ENCODE peak calls at places on chromosomes 5 and 9, in six cellular contexts. S, Y, Z, U, D and E are unnamed samples. For H3K4me1, the result is how much of the 10 kb centered on the place peaks cover.

GRCh38 chr9:35923927-35924763 is 14.9 kb downstream of the SPAAR start:
- DNase-seq in Z (peak), Y (no peak), U (peak), D (no peak), S (peak), E (peak)

GRCh38 chr5:78182838-78183237 is 111.7 kb downstream of the AP3B1 start:
- DNase-seq in U (no peak), D (no peak), Y (no peak), Z (no peak), S (no peak), E (peak)

GRCh38 chr9:10604927-10605326 is 7.9 kb downstream of the PTPRD start:
- DNase-seq in S (no peak), U (no peak), Y (no peak), D (no peak), Z (no peak), E (no peak)

GRCh38 chr5:55691265-55692105 is 20.6 kb downstream of the SLC38A9 start:
- DNase-seq in Y (no peak), S (no peak), Z (peak), D (no peak), U (no peak), E (no peak)

GRCh38 chr5:78927657-78928282 is 57.3 kb downstream of the ARSB start:
- DNase-seq in Y (peak), U (no peak), S (no peak), Z (peak), D (no peak), E (no peak)

GRCh38 chr5:25025836-25026235 is 381.1 kb upstream of the CDH10 start:
- DNase-seq in S (no peak), D (no peak), Y (no peak), Z (no peak), U (no peak), E (no peak)

GRCh38 chr5:41637869-41638268 is 127.5 kb upstream of the PLCXD3 start:
- DNase-seq in Y (no peak), U (no peak), S (no peak), D (no peak), Z (peak), E (no peak)

GRCh38 chr5:101977729-101978345 is 318.2 kb downstream of the SLCO4C1 start:
- DNase-seq in S (no peak), Y (no peak), D (no peak), Z (peak), U (no peak), E (no peak)

GRCh38 chr9:137161558-137162483 is 8.0 kb downstream of the LRRC26 start:
- DNase-seq in D (no peak), U (no peak), Y (peak), S (no peak), Z (no peak), E (no peak)

GRCh38 chr9:137159105-137160053 is 10.5 kb downstream of the LRRC26 start:
- DNase-seq in U (no peak), Z (no peak), D (no peak), Y (no peak), S (no peak), E (no peak)

GRCh38 chr9:137162505-137163100 is 7.2 kb downstream of the LRRC26 start:
- DNase-seq in Z (no peak), D (no peak), Y (peak), U (no peak), S (no peak), E (no peak)

GRCh38 chr9:137160054-137160425 is 9.8 kb downstream of the LRRC26 start:
- DNase-seq in Y (no peak), U (no peak), Z (no peak), D (no peak), S (no peak), E (no peak)

GRCh38 chr9:137160716-137161557 is 8.9 kb downstream of the LRRC26 start:
- DNase-seq in D (no peak), U (no peak), Z (no peak), S (no peak), Y (peak), E (no peak)
- H3K27ac ChIP-seq in D (no peak), U (no peak), Z (no peak), S (no peak), Y (no peak), E (no peak)

DNA sequence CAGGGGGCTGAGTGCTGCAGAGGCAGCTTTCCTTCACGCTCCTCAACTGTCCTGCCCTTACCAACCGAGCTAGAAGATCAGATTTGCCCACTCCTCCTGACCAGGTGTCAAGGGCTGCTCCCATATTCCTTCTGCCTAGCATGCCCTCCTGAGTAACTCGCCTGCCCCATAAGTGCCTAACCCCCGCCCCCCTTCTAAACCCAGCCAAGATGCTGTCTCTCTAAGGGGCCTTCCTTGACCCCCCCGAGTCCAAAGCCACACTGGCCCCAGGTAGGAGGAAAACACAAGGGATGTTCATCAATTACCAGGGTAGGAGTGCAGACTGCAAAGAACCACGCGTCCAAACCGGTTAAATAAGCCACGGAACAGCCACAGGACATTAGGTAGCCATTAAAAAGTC is 4.8 kb downstream of the CCDC69 start:
- DNase-seq in S (no peak), Z (no peak), D (no peak), U (no peak), Y (no peak), E (no peak)
- H3K4me1 ChIP-seq in S (half or more), Z (under half), D (half or more), U (under half), Y (under half), E (under half)

GRCh38 chr5:154159343-154159742 is 31.2 kb upstream of the GALNT10 start:
- DNase-seq in Z (peak), Y (no peak), D (no peak), S (no peak), U (no peak), E (no peak)

GRCh38 chr5:154162475-154163217 is 27.9 kb upstream of the GALNT10 start:
- DNase-seq in D (peak), U (no peak), S (no peak), Y (no peak), Z (no peak), E (no peak)

GRCh38 chr5:154163327-154163997 is 27.1 kb upstream of the GALNT10 start:
- DNase-seq in S (no peak), U (no peak), D (no peak), Y (no peak), Z (no peak), E (no peak)

GRCh38 chr5:154158379-154158738 is 32.2 kb upstream of the GALNT10 start:
- DNase-seq in Y (no peak), D (no peak), S (no peak), Z (no peak), U (no peak), E (no peak)

DNA sequence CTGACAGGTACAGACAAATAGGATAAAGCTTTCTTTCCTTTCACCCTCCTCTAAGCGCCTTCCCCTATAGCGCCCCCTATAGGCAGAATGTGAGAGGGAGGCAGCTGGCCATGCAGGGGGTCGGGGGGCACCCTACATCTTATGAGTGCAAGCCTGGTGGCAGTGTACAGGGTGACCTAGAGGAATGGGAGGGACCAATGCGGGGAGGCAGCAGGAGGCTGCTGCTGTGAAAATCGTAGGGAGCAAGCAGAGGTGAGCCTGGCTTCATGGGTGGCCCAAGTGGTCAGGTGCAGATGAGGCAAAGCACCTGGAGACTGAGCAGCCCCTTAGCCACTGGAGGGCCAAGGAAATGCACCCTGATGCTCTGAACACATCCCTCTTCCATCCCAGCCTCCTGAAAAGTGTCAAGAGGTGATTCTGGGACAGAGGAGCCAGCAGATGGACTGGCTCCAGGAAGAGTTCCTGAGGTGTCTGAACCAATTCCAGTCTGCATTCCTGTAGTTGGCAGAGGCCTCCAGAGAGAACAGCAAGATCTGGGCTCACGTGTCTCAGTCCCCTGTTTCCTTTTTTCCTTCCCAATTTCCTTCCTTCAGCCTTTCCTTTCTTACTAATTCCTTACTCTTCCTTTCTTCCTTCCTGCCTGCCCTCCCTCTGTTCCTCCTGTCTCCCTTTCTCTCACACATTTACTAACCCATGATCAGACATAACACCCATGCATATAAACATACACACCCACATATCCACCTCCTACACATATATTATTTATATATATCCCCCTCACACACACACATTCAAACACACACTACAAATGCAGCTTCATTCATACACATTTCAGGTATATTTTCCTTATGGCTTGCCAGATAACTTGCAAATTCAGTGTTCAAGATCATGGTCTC is 32.8 kb upstream of the GALNT10 start:
- DNase-seq in Y (peak), D (no peak), S (no peak), U (no peak), Z (no peak), E (no peak)
- TF ChIP-seq CTCF in Y (peak), D (peak), S (peak), U (no peak), Z (peak), E (peak)

DNA sequence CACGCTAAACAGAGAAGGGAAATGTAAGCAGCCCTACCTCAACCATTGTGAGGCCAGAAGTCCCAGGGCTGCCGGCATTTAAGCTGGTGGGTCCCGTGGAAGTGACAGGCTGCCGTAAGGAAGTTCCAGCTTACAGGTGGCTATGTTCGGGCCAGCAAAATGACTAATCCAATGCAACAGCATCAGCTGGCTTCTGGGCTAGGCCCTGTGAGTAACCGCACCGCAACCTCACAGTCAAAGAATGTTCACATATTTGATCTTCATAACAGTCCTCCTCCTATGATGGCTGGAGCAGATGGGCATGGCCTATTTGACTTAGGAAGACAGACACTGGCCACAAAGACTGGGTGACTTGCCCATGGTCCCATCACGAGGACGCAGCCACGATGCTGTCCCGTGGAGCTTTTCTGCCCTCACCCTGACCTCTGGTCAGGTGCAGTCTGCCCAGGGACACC is 88.2 kb downstream of the LIFR start:
- DNase-seq in D (no peak), U (peak), Y (no peak), S (peak), Z (peak), E (peak)
- H3K27ac ChIP-seq in D (peak), U (peak), Y (no peak), S (peak), Z (peak), E (peak)

DNA sequence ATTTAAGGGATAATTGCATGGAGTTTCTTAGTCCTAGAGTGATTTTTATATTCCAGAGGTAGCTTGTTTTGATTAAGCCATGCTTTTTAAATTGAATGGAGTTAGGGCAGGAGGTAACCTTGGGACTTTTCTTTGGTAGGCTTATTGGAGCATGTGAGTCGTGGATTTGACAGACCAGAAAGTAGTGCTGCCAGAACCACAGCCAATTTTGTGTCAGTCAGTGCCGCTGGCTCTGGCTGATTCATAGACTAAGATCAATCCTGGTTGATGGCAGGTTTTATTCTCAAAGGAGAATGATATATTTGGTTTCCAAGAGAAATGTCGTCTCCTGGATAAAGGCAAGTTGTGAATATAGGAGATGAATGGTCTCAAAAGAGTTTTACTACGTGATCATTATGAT is 20.3 kb downstream of the RAI14 start:
- DNase-seq in D (no peak), U (no peak), Z (peak), S (no peak), Y (no peak), E (no peak)
- H3K4me1 ChIP-seq in D (under half), U (under half), Z (under half), S (under half), Y (under half), E (under half)

DNA sequence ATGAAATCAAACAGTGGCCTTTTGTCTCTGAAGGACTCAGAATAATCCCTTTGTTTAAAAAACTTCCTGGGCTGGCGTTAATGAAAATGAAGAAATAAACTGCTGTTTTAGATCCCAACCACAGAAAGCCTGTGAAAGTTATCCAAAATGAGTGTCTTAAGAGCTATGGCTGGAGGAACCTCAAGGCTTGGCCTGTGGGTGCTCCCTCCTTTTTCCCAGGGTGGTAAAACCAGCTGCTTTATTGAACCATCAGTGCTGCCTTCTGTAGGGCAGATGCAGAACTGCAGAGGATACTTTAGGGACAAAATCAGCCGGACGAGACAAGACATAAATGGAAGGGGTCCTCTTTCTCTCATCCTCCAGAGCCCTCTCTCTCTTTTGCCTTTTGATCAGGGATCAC is 100.9 kb downstream of the SMARCA2 start:
- DNase-seq in D (no peak), S (no peak), Z (peak), U (no peak), Y (peak), E (no peak)
- TF ChIP-seq CTCF in D (peak), S (peak), Z (peak), U (no peak), Y (peak), E (peak)

GRCh38 chr5:80255752-80256479 is at the start of gene SERINC5:
- DNase-seq in Y (peak), S (peak), D (peak), Z (peak), U (peak), E (peak)

GRCh38 chr5:80255425-80255751 is 460 bp downstream of the SERINC5 start:
- DNase-seq in D (peak), U (peak), Y (no peak), S (peak), Z (peak), E (no peak)

GRCh38 chr5:80251636-80252035 is 4.2 kb downstream of the SERINC5 start:
- DNase-seq in D (no peak), Z (no peak), U (no peak), Y (no peak), S (peak), E (no peak)

GRCh38 chr5:80250801-80251200 is 5.0 kb downstream of the SERINC5 start:
- DNase-seq in U (no peak), Z (no peak), D (no peak), Y (no peak), S (no peak), E (no peak)

DNA sequence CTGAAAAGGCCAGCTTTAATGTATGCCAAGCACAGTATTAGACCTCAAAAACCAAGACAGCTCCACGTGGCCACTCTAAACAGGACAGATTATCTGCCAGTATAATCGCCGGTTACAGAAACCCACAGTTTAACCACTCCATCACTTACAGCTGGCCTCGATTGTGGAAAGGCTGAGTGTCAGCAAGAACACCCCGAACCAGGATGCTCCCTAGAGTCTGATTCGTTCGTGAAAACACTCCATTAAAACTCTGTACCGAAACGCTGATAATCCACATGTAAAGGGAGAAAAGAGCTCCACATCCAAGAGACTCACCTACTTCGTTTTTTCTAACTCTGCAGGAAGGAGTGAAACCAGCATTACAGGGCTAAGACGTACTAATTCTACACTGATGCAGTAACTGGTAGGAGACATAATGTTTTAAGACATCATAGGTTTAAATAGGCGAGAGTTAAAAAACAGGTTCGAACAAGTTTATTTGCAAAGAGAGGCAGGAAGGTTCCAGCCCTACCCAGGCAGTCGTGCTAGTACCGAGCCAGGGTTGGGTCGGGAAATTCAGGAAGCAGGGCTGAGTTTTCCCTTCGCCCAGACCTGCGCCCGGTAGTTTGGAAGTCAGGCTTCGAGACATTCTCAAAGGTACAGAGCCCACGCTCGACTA is 952 bp downstream of the SERINC5 start:
- DNase-seq in Y (no peak), S (no peak), D (no peak), U (peak), Z (peak), E (no peak)
- H3K27ac ChIP-seq in Y (no peak), S (peak), D (peak), U (peak), Z (no peak), E (peak)